ENCODE peak calls at places on chromosomes 1 and 21, in eight cellular contexts. F is spleen, T is A549, J is Panc1, A is K562, R is PC-9, O is body of pancreas, P is thoracic aorta. E is an unnamed sample.

GRCh38 chr1:53716150-53716549 is 22.8 kb downstream of the GLIS1 start:
- DNase-seq in J (no peak), F (no peak), P (no peak), T (no peak), A (no peak), R (no peak), O (no peak), E (no peak)

GRCh38 chr21:14403681-14404318 is 20.9 kb upstream of the HSPA13 start:
- DNase-seq in T (peak; percentile 28), O (no peak), F (no peak), R (no peak), P (no peak), J (no peak), A (peak; percentile 49), E (no peak)

GRCh38 chr1:64875101-64875500 is 91.2 kb downstream of the JAK1 start:
- DNase-seq in J (no peak), P (no peak), A (no peak), F (no peak), T (no peak), R (no peak), O (no peak), E (no peak)

GRCh38 chr1:54490361-54491248 is 57.4 kb upstream of the ACOT11 start:
- DNase-seq in R (no peak), O (peak; percentile 24), J (no peak), T (no peak), F (no peak), P (no peak), A (no peak), E (no peak)

GRCh38 chr1:89631756-89632155 is 1.2 kb upstream of the LRRC8C start:
- DNase-seq in P (no peak), O (no peak), A (no peak), T (no peak), J (no peak), R (no peak), F (no peak), E (no peak)

GRCh38 chr21:38383411-38384245 is 114.6 kb downstream of the ERG start:
- DNase-seq in J (no peak), R (no peak), F (no peak), T (no peak), O (no peak), P (no peak), A (no peak), E (no peak)

GRCh38 chr1:180899262-180899661 is 13.4 kb upstream of the KIAA1614 start:
- DNase-seq in J (no peak), R (no peak), F (no peak), O (no peak), A (no peak), T (no peak), P (no peak), E (no peak)

GRCh38 chr1:112735752-112736151 is 20.6 kb upstream of the PPM1J start:
- DNase-seq in O (no peak), R (peak; percentile 90), P (no peak), F (no peak), A (no peak), J (no peak), T (peak; percentile 23), E (peak; percentile 53)

GRCh38 chr1:89556716-89557442 is 32.2 kb downstream of the LRRC8B start:
- DNase-seq in R (no peak), F (no peak), P (no peak), A (no peak), T (no peak), O (no peak), J (no peak), E (no peak)

GRCh38 chr1:77560741-77561140 is 121.7 kb downstream of the ZZZ3 start:
- DNase-seq in R (no peak), O (no peak), J (no peak), A (no peak), F (no peak), P (no peak), T (no peak), E (no peak)

DNA sequence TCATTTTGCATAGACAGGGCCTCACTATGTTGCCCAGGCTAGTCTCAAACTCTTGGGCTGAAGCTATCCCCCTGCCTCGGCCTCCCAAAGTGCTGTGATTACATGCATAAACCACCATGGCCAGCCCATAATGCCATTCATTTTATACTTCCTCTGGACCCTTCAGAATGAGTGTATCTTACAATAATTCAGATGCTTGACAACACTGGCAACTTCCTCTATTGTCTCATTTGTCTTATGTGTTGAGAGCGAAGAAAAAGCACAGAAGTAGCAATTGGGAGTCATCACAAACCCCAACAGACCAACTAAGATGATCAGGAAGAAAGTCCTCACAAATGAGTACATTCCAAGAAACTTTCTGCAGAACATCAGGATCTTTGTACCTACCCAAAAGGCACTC is 192.0 kb downstream of the RERE start:
- DNase-seq in P (no peak), O (no peak), T (no peak), R (no peak), F (no peak), A (no peak), J (no peak), E (no peak)
- H3K9me3 ChIP-seq in P (no peaks in the 10 kb centered on the region), O (no peaks in the 10 kb centered on the region), T (no peaks in the 10 kb centered on the region), R (no peaks in the 10 kb centered on the region), F (no peaks in the 10 kb centered on the region), A (no peaks in the 10 kb centered on the region), J (no peaks in the 10 kb centered on the region), E (no peaks in the 10 kb centered on the region)

DNA sequence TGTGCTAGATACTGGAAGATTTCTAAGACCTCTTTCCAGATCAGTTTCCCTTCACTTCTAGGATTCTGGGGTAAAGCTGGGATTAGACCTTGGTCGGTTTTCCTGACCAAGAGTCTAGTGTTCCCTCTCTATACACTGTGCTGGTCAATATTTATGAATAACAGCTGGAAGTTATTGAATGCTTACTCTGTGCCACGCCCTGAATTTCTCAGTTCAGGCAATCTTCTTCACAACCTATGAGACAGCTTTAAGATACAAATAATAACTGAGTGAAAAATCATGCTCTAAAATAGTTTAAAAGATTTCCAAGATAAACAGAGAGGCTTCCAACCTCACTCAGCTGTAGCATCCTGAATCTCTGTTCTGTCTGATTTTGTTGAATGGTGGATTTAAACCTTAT is 72.2 kb downstream of the GNG12 start:
- DNase-seq in A (no peak), P (no peak), R (peak; percentile 30), O (no peak), T (no peak), J (no peak), F (no peak), E (no peak)
- TF ChIP-seq CTCF in A (no peak), P (no peak), R (no peak), O (no peak), T (no peak), J (no peak), F (no peak), E (no peak)

GRCh38 chr1:9352364-9353140 is 59.9 kb downstream of the SPSB1 start:
- DNase-seq in F (no peak), A (no peak), P (no peak), J (no peak), O (no peak), R (no peak), T (no peak), E (no peak)
- H3K4me3 ChIP-seq in F (no peak overlapping the region), A (no peak overlapping the region), P (peak overlapping the region; percentile 38), J (no peak overlapping the region), O (no peak overlapping the region), R (no peak overlapping the region), T (no peak overlapping the region), E (no peak overlapping the region)

GRCh38 chr1:9691108-9691445 is 39.5 kb downstream of the PIK3CD start:
- DNase-seq in O (no peak), J (no peak), R (no peak), A (no peak), P (no peak), F (no peak), T (no peak), E (no peak)

GRCh38 chr1:9689011-9689706 is 37.6 kb downstream of the PIK3CD start:
- DNase-seq in F (peak; percentile 96), P (peak; percentile 37), J (no peak), A (peak; percentile 95), R (no peak), O (peak; percentile 85), T (peak; percentile 61), E (no peak)

GRCh38 chr1:9691726-9692125 is 40.2 kb downstream of the PIK3CD start:
- DNase-seq in J (no peak), R (no peak), P (no peak), O (no peak), F (no peak), T (no peak), A (no peak), E (no peak)

GRCh38 chr1:9689971-9690381 is 38.4 kb downstream of the PIK3CD start:
- DNase-seq in T (no peak), R (no peak), P (no peak), A (peak; percentile 46), F (peak; percentile 85), O (peak; percentile 33), J (no peak), E (no peak)

GRCh38 chr1:9690440-9691107 is 39.0 kb downstream of the PIK3CD start:
- DNase-seq in R (no peak), T (no peak), J (no peak), A (no peak), P (no peak), O (no peak), F (no peak), E (no peak)
- H3K9me3 ChIP-seq in R (no peaks in the 10 kb centered on the region), T (no peaks in the 10 kb centered on the region), J (no peaks in the 10 kb centered on the region), A (no peaks in the 10 kb centered on the region), P (no peaks in the 10 kb centered on the region), O (no peaks in the 10 kb centered on the region), F (no peaks in the 10 kb centered on the region), E (no peaks in the 10 kb centered on the region)

GRCh38 chr1:224447251-224447650 is 12.7 kb upstream of the WDR26 start:
- DNase-seq in P (no peak), O (peak; percentile 18), J (no peak), F (no peak), T (no peak), A (no peak), R (no peak), E (no peak)
- TF ChIP-seq CTCF in P (no peak), O (no peak), J (no peak), F (no peak), T (no peak), A (no peak), R (no peak), E (no peak)

DNA sequence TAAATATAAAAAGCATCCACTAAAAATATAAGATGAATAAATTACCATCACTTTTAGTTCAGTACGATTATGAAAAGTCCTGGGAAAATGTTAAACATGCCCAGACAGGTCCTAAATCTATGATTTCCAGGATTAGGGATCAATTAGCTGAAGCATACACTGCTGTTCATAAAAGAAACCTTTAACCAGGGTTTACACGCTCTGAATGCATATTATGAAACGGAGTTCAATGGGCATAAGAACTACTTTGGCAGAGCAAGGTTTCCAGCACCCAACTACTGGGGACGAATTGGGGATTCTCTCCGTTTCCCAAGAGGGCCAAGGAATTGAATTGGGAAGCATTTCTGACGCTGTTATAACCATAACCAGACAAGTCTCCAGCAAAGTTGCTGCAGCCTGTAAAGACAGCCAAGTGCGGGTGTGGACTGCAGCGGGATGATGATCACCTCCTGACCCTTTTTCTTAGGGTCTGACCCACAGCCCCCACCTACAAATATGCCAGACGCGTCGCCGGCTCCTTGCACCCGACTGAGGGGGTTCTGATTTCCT is 1.6 kb downstream of the SLC30A1 start:
- DNase-seq in A (no peak), P (no peak), T (no peak), R (no peak), O (no peak), F (no peak), J (no peak), E (no peak)
- H3K4me3 ChIP-seq in A (peak overlapping the region; percentile 75), P (peak overlapping the region; percentile 94), T (peak overlapping the region; percentile 91), R (peak overlapping the region; percentile 77), O (peak overlapping the region; percentile 88), F (peak overlapping the region; percentile 88), J (peak overlapping the region; percentile 94), E (peak overlapping the region; percentile 87)